ENCODE peak calls at places on chromosome 21, in four cellular contexts. J is GM23338, S is sigmoid colon, N is HepG2. Z is an unnamed sample.

GRCh38 chr21:31289702-31290101 is 54.4 kb downstream of the TIAM1 start:
- DNase-seq in J (no peak), S (no peak), N (no peak), Z (no peak)

GRCh38 chr21:45323487-45324380 is 36.0 kb upstream of the POFUT2 start:
- DNase-seq in S (peak; percentile 62), J (peak; percentile 68), N (no peak), Z (no peak)

GRCh38 chr21:37829043-37829442 is 87.2 kb downstream of the KCNJ6 start:
- DNase-seq in J (no peak), N (no peak), S (no peak), Z (no peak)

GRCh38 chr21:44427241-44428120 is 27.8 kb upstream of the LRRC3 start:
- DNase-seq in J (no peak), N (no peak), S (peak; percentile 50), Z (no peak)

GRCh38 chr21:38486221-38486620 is 12.1 kb downstream of the ERG start:
- DNase-seq in N (no peak), J (no peak), S (no peak), Z (no peak)

GRCh38 chr21:37430184-37430821 is 63.7 kb downstream of the DYRK1A start:
- DNase-seq in S (no peak), J (no peak), N (peak; percentile 69), Z (peak; percentile 44)

GRCh38 chr21:16794944-16795343 is 717.9 kb upstream of the CXADR start:
- DNase-seq in N (peak; percentile 3), S (no peak), J (no peak), Z (no peak)

GRCh38 chr21:28608646-28609045 is 384.0 kb downstream of the LTN1 start:
- DNase-seq in N (no peak), J (no peak), S (no peak), Z (no peak)

DNA sequence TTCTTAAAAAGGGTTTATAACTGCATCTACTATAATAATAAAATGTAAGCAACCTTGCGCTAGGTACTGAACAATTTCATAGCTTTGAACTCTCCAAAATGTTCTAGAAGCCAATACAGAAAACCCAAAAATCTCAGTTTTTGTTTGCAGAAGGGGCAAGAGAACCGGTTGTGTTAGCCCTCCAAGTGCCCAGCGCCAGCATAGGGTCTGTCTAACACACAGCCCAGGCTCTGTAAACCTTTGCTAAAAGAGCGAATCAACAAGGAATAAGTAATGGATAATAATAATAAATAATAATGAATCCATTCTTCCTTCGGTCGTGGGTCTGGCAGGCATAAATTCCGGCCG is 333 bp upstream of the CHAF1B start:
- DNase-seq in S (no peak), J (no peak), N (no peak), Z (no peak)
- TF ChIP-seq POLR2AphosphoS5 in S (no peak), J (no peak), N (no peak), Z (no peak)

GRCh38 chr21:34255073-34255472 is 108.7 kb upstream of the KCNE2 start:
- DNase-seq in S (no peak), N (no peak), J (no peak), Z (no peak)

GRCh38 chr21:34266322-34266721 is 97.5 kb upstream of the KCNE2 start:
- DNase-seq in N (no peak), S (no peak), J (no peak), Z (no peak)

GRCh38 chr21:34263629-34264028 is 100.2 kb upstream of the KCNE2 start:
- DNase-seq in S (no peak), J (no peak), N (no peak), Z (no peak)

GRCh38 chr21:34261841-34262832 is 101.7 kb upstream of the KCNE2 start:
- DNase-seq in J (no peak), N (no peak), S (no peak), Z (no peak)

DNA sequence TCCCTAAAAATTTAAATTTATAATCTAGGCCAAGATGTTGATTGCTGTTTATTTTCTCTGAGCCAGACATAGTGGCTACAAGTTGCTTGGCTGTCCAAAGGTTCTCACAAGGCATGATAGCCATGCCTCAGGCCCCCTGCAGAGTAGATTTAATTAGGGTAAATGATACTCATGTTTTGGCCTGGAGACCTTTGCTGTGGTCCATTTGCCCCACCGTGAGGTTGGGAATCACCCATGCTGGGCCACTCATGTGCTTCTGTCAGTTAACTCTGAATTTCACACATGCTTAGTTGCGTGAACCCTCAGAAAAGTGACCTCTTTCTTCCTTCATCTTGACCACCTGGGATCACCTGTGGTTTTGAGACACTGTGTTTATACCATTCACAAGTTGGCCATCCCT is 103.2 kb upstream of the KCNE2 start:
- DNase-seq in J (no peak), N (no peak), S (no peak), Z (no peak)
- H3K4me1 ChIP-seq in J (no peaks in the 10 kb centered on the region), N (no peaks in the 10 kb centered on the region), S (peaks cover 15% of the 10 kb centered on the region), Z (peaks cover 19% of the 10 kb centered on the region)

GRCh38 chr21:36297555-36297937 is 22.5 kb upstream of the MORC3 start:
- DNase-seq in N (no peak), S (no peak), J (no peak), Z (no peak)

GRCh38 chr21:36297938-36298572 is 21.9 kb upstream of the MORC3 start:
- DNase-seq in J (no peak), S (peak; percentile 69), N (peak; percentile 5), Z (peak; percentile 76)
- H3K4me3 ChIP-seq in J (no peak overlapping the region), S (no peak overlapping the region), N (peak overlapping the region; percentile 47), Z (peak overlapping the region; percentile 27)

DNA sequence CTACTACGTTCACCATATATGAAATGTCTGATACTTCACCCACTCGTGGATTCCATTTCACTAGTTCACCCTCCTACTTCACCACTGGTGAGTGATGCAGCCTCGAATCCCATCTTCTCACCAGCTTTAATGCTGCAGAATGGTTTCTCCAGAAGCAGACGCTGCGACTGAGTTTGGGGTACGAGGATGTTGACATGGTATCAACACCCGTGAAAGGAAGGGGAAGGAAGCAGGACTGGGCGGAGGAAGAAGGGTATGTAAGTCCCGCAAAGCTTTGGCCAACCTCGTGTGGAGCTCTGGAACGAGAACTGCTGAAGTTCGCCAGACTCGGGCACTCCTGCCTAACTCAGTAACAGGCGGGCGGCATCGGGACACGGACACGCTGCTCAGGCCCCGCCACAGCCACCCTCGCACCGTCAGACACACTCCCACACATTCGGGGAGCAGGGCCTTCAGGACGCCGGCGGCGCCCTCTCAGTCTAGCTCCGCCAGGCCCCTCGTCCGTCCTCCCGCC is 833 bp upstream of the DIP2A start:
- DNase-seq in J (peak; percentile 55), S (peak; percentile 77), N (peak; percentile 21), Z (no peak)
- TF ChIP-seq POLR2AphosphoS5 in J (no peak), S (no peak), N (no peak), Z (no peak)

GRCh38 chr21:33330726-33331125 is 6.0 kb downstream of the IFNAR1 start:
- DNase-seq in J (no peak), S (no peak), N (no peak), Z (no peak)
- H3K4me1 ChIP-seq in J (no peaks in the 10 kb centered on the region), S (peaks cover 18% of the 10 kb centered on the region), N (peaks cover 27% of the 10 kb centered on the region), Z (peaks cover 16% of the 10 kb centered on the region)

DNA sequence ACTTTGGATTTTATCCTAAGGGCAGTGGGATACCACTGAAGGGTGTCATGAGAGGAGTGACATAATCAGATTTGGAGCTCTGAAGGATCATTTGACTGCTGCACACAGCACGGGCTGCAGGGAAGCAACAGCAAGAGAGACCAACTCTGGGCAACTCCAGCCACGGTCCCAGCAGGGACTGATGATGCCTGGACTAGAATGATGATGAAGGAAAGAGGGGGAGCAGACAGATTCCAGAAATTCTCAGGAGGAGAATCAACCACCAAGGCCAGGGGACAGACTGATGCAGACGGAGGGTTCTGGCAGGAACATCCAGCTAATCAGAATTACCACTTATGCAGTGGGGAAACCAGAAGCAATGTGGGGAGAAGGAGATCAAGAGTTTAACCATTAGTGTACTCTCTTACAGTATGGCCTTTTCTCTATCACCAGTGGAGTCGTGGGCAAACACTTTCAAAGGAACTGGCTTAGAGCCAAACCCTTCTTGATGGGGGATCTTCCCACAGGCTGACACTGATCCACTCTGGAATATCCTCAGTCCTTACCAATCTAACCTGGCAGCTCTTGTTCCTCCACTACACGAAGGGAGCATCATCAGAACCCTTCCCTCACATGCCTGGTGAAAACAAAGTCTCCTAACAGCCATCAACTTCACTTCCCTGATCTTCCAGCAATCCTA is 3.3 kb downstream of the URB1 start:
- DNase-seq in N (no peak), J (no peak), S (no peak), Z (no peak)
- H3K4me3 ChIP-seq in N (no peak overlapping the region), J (no peak overlapping the region), S (no peak overlapping the region), Z (no peak overlapping the region)

GRCh38 chr21:15768853-15769252 is 39.1 kb downstream of the USP25 start:
- DNase-seq in N (no peak), J (no peak), S (no peak), Z (no peak)

GRCh38 chr21:15766952-15767603 is 37.3 kb downstream of the USP25 start:
- DNase-seq in N (no peak), S (no peak), J (no peak), Z (no peak)

GRCh38 chr21:15764878-15765277 is 35.1 kb downstream of the USP25 start:
- DNase-seq in N (no peak), J (no peak), S (no peak), Z (no peak)

GRCh38 chr21:15771311-15771710 is 41.5 kb downstream of the USP25 start:
- DNase-seq in J (no peak), N (no peak), S (no peak), Z (no peak)

GRCh38 chr21:15768045-15768601 is 38.3 kb downstream of the USP25 start:
- DNase-seq in S (no peak), N (no peak), J (no peak), Z (no peak)
- TF ChIP-seq POLR2AphosphoS5 in S (no peak), N (no peak), J (no peak), Z (no peak)

Z was measured in breast epithelium.